ENCODE peak calls at places on chromosome 14, in seven cellular contexts. One of them, this sample, is unnamed.

GRCh38 chr14:75158843-75159614 is 17.4 kb downstream of the TMED10 start:
- DNase-seq in pancreas: no peak
- DNase-seq in tibial nerve: no peak
- DNase-seq in choroid plexus epithelial cell: no peak
- DNase-seq in fibroblast of lung: no peak
- DNase-seq in nephron progenitor cell: no peak
- DNase-seq in psoas muscle: no peak
- DNase-seq in this sample: no peak

GRCh38 chr14:41285193-41285748 is 321.4 kb upstream of the LRFN5 start:
- DNase-seq in fibroblast of lung: peak
- DNase-seq in nephron progenitor cell: peak
- DNase-seq in pancreas: peak
- DNase-seq in tibial nerve: no peak
- DNase-seq in psoas muscle: no peak
- DNase-seq in choroid plexus epithelial cell: peak
- DNase-seq in this sample: peak

GRCh38 chr14:92649934-92650545 is 98.4 kb downstream of the LGMN start:
- DNase-seq in pancreas: no peak
- DNase-seq in nephron progenitor cell: no peak
- DNase-seq in fibroblast of lung: peak
- DNase-seq in choroid plexus epithelial cell: peak
- DNase-seq in psoas muscle: peak
- DNase-seq in tibial nerve: peak
- DNase-seq in this sample: no peak

GRCh38 chr14:76761198-76761848 is at the start of gene VASH1:
- DNase-seq in tibial nerve: no peak
- DNase-seq in fibroblast of lung: peak
- DNase-seq in nephron progenitor cell: peak
- DNase-seq in choroid plexus epithelial cell: peak
- DNase-seq in psoas muscle: peak
- DNase-seq in pancreas: no peak
- DNase-seq in this sample: peak

GRCh38 chr14:63155511-63156189 is 48.6 kb upstream of the RHOJ start:
- DNase-seq in psoas muscle: no peak
- DNase-seq in fibroblast of lung: peak
- DNase-seq in tibial nerve: no peak
- DNase-seq in choroid plexus epithelial cell: peak
- DNase-seq in pancreas: no peak
- DNase-seq in nephron progenitor cell: no peak
- DNase-seq in this sample: no peak

GRCh38 chr14:103273847-103274615 is 60.0 kb upstream of the EIF5 start:
- DNase-seq in psoas muscle: peak
- DNase-seq in tibial nerve: no peak
- DNase-seq in pancreas: no peak
- DNase-seq in fibroblast of lung: no peak
- DNase-seq in choroid plexus epithelial cell: no peak
- DNase-seq in nephron progenitor cell: no peak
- DNase-seq in this sample: no peak

GRCh38 chr14:71232506-71232905 is 325.2 kb downstream of the PCNX1 start:
- DNase-seq in choroid plexus epithelial cell: no peak
- DNase-seq in nephron progenitor cell: no peak
- DNase-seq in pancreas: no peak
- DNase-seq in tibial nerve: no peak
- DNase-seq in psoas muscle: no peak
- DNase-seq in fibroblast of lung: no peak
- DNase-seq in this sample: no peak

GRCh38 chr14:88551094-88551870 is 3.5 kb downstream of the PTPN21 start:
- DNase-seq in psoas muscle: peak
- DNase-seq in pancreas: peak
- DNase-seq in choroid plexus epithelial cell: peak
- DNase-seq in tibial nerve: peak
- DNase-seq in fibroblast of lung: peak
- DNase-seq in nephron progenitor cell: peak
- DNase-seq in this sample: peak

GRCh38 chr14:80621701-80622100 is 319.8 kb downstream of the CEP128 start:
- DNase-seq in tibial nerve: no peak
- DNase-seq in psoas muscle: no peak
- DNase-seq in choroid plexus epithelial cell: peak
- DNase-seq in fibroblast of lung: peak
- DNase-seq in pancreas: no peak
- DNase-seq in nephron progenitor cell: no peak
- DNase-seq in this sample: no peak

GRCh38 chr14:32382704-32383103 is 53.6 kb downstream of the AKAP6 start:
- DNase-seq in tibial nerve: no peak
- DNase-seq in nephron progenitor cell: no peak
- DNase-seq in choroid plexus epithelial cell: peak
- DNase-seq in psoas muscle: no peak
- DNase-seq in pancreas: no peak
- DNase-seq in fibroblast of lung: peak
- DNase-seq in this sample: peak
- TF ChIP-seq CTCF in tibial nerve: no peak
- TF ChIP-seq CTCF in nephron progenitor cell: peak
- TF ChIP-seq CTCF in choroid plexus epithelial cell: peak
- TF ChIP-seq CTCF in psoas muscle: no peak
- TF ChIP-seq CTCF in pancreas: no peak
- TF ChIP-seq CTCF in fibroblast of lung: peak
- TF ChIP-seq CTCF in this sample: no peak

GRCh38 chr14:49767473-49768300 is at the start of gene KLHDC2:
- DNase-seq in tibial nerve: peak
- DNase-seq in fibroblast of lung: peak
- DNase-seq in psoas muscle: peak
- DNase-seq in pancreas: peak
- DNase-seq in choroid plexus epithelial cell: peak
- DNase-seq in nephron progenitor cell: peak
- DNase-seq in this sample: peak
- TF ChIP-seq CTCF in tibial nerve: peak
- TF ChIP-seq CTCF in fibroblast of lung: no peak
- TF ChIP-seq CTCF in psoas muscle: peak
- TF ChIP-seq CTCF in pancreas: peak
- TF ChIP-seq CTCF in choroid plexus epithelial cell: peak
- TF ChIP-seq CTCF in nephron progenitor cell: no peak
- TF ChIP-seq CTCF in this sample: no peak

DNA sequence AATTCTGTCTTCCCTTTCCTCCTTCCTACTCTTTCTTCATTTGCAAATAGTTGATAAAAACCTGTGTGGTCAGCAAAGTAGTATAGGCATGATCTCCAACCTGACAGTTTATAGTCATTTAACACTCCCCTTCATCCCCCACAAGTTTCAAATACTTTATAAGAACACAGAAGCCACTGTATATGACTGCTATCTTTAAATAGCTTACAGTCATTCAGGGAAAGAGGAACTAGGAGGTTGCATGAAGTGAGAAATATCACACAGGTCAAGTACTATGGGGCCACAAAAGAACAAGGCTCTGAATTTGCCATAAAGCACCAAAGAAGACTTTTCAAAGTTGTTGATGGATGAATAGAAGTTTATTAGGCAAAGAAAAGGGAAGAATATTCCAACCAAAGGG is 431.3 kb downstream of the NPAS3 start:
- DNase-seq in nephron progenitor cell: no peak
- DNase-seq in choroid plexus epithelial cell: no peak
- DNase-seq in psoas muscle: no peak
- DNase-seq in tibial nerve: no peak
- DNase-seq in fibroblast of lung: no peak
- DNase-seq in pancreas: no peak
- DNase-seq in this sample: no peak
- TF ChIP-seq CTCF in nephron progenitor cell: no peak
- TF ChIP-seq CTCF in choroid plexus epithelial cell: no peak
- TF ChIP-seq CTCF in psoas muscle: no peak
- TF ChIP-seq CTCF in tibial nerve: no peak
- TF ChIP-seq CTCF in fibroblast of lung: no peak
- TF ChIP-seq CTCF in pancreas: no peak
- TF ChIP-seq CTCF in this sample: no peak

GRCh38 chr14:67453575-67454300 is 34.8 kb downstream of the TMEM229B start:
- DNase-seq in pancreas: no peak
- DNase-seq in choroid plexus epithelial cell: no peak
- DNase-seq in fibroblast of lung: no peak
- DNase-seq in psoas muscle: no peak
- DNase-seq in nephron progenitor cell: no peak
- DNase-seq in tibial nerve: no peak
- DNase-seq in this sample: no peak
- TF ChIP-seq CTCF in pancreas: no peak
- TF ChIP-seq CTCF in choroid plexus epithelial cell: no peak
- TF ChIP-seq CTCF in fibroblast of lung: no peak
- TF ChIP-seq CTCF in psoas muscle: no peak
- TF ChIP-seq CTCF in nephron progenitor cell: no peak
- TF ChIP-seq CTCF in tibial nerve: no peak
- TF ChIP-seq CTCF in this sample: no peak

DNA sequence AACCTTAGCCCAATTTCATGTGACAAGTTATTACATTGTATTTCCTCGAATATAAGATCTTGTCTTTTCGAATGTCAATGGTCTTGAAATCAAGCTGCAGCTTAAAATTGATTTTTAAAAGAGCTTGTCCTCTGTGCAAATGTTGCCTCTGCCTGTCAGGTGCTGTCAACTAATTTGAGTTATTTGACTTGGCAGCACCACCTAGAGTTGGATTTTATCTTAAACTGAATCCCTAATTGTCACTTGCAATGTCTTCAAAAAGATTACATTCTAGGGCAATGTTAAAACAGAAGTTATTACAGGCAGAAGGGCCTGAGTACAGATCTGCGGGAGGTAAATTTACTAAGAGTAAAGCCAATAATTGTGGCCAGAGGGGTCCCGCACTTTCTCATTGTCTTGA is 26.2 kb upstream of the TUNAR start:
- DNase-seq in fibroblast of lung: no peak
- DNase-seq in pancreas: no peak
- DNase-seq in nephron progenitor cell: no peak
- DNase-seq in choroid plexus epithelial cell: no peak
- DNase-seq in tibial nerve: no peak
- DNase-seq in psoas muscle: no peak
- DNase-seq in this sample: no peak
- TF ChIP-seq CTCF in fibroblast of lung: no peak
- TF ChIP-seq CTCF in pancreas: no peak
- TF ChIP-seq CTCF in nephron progenitor cell: no peak
- TF ChIP-seq CTCF in choroid plexus epithelial cell: no peak
- TF ChIP-seq CTCF in tibial nerve: no peak
- TF ChIP-seq CTCF in psoas muscle: no peak
- TF ChIP-seq CTCF in this sample: no peak

DNA sequence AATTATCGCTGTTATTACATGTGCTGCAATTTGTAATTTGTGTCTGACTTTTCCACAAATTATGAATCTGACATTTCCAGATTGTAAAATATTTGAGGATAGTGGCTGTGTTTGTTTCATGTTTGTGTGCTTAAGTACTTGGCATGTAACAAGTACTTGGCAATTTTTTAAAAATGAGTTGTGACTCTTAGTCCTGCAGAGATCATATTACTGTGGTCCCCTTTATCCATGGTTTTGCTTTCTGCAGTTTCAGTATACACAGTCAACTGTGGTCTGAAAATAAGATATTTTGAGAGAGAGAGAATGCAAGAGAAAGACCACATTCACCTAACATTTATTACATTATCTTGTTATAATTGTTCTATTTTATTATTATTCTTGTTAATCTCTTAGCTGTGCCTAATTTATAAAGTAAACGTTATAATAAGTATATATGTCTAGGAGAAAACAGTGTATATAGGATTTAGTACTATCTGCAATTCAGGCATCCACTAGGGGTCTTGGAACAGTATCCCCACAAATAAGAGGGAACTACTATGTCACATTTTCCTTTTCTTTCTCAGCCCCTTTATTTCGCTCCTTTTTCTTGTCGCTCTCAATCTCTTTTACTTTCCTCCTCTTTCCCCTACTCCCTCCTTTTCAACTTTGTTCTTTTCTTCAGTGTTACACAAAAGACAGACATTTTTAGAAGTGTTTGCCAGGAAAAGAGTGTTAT is 176.1 kb downstream of the FUT8 start:
- DNase-seq in tibial nerve: no peak
- DNase-seq in fibroblast of lung: peak
- DNase-seq in nephron progenitor cell: no peak
- DNase-seq in choroid plexus epithelial cell: peak
- DNase-seq in psoas muscle: no peak
- DNase-seq in pancreas: no peak
- DNase-seq in this sample: no peak
- TF ChIP-seq CTCF in tibial nerve: no peak
- TF ChIP-seq CTCF in fibroblast of lung: no peak
- TF ChIP-seq CTCF in nephron progenitor cell: no peak
- TF ChIP-seq CTCF in choroid plexus epithelial cell: no peak
- TF ChIP-seq CTCF in psoas muscle: no peak
- TF ChIP-seq CTCF in pancreas: no peak
- TF ChIP-seq CTCF in this sample: no peak

GRCh38 chr14:22386924-22387775 is 201.9 kb downstream of the DAD1 start:
- DNase-seq in fibroblast of lung: peak
- DNase-seq in pancreas: peak
- DNase-seq in tibial nerve: peak
- DNase-seq in psoas muscle: peak
- DNase-seq in nephron progenitor cell: peak
- DNase-seq in choroid plexus epithelial cell: peak
- DNase-seq in this sample: peak

GRCh38 chr14:22384974-22385526 is 204.0 kb downstream of the DAD1 start:
- DNase-seq in tibial nerve: no peak
- DNase-seq in psoas muscle: no peak
- DNase-seq in choroid plexus epithelial cell: no peak
- DNase-seq in nephron progenitor cell: no peak
- DNase-seq in pancreas: no peak
- DNase-seq in fibroblast of lung: peak
- DNase-seq in this sample: no peak

GRCh38 chr14:22390195-22390594 is 198.8 kb downstream of the DAD1 start:
- DNase-seq in psoas muscle: no peak
- DNase-seq in pancreas: no peak
- DNase-seq in nephron progenitor cell: no peak
- DNase-seq in fibroblast of lung: no peak
- DNase-seq in tibial nerve: no peak
- DNase-seq in choroid plexus epithelial cell: no peak
- DNase-seq in this sample: no peak

GRCh38 chr14:22388669-22389625 is 200.1 kb downstream of the DAD1 start:
- DNase-seq in nephron progenitor cell: no peak
- DNase-seq in psoas muscle: no peak
- DNase-seq in tibial nerve: no peak
- DNase-seq in pancreas: no peak
- DNase-seq in choroid plexus epithelial cell: peak
- DNase-seq in fibroblast of lung: peak
- DNase-seq in this sample: no peak

DNA sequence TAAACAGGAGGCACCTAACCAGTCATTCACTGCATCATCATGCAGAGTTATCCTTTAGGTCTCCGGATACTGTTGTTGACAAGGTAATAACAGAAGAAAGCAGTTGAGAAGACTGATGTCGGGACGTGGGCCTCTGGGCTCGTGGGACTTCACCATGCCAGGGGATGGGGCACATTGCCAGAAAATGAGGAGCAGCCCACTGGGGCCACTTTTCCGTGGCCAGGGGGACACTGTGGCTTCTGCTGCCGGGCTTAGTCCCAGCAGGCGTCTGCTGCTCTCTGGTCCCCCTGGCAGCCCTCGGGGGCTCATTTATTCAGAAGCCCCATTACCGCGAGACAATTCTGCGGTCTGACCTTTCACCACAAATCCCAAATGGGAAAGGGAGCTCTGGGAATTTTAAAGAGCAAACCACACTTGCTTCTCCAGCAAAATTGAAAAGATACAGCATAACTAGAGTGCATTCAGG is 201.2 kb downstream of the DAD1 start:
- DNase-seq in tibial nerve: no peak
- DNase-seq in pancreas: peak
- DNase-seq in choroid plexus epithelial cell: no peak
- DNase-seq in fibroblast of lung: no peak
- DNase-seq in nephron progenitor cell: no peak
- DNase-seq in psoas muscle: no peak
- DNase-seq in this sample: no peak
- TF ChIP-seq CTCF in tibial nerve: no peak
- TF ChIP-seq CTCF in pancreas: no peak
- TF ChIP-seq CTCF in choroid plexus epithelial cell: no peak
- TF ChIP-seq CTCF in fibroblast of lung: no peak
- TF ChIP-seq CTCF in nephron progenitor cell: no peak
- TF ChIP-seq CTCF in psoas muscle: no peak
- TF ChIP-seq CTCF in this sample: peak

This sample was measured in endothelial cell.